ENCODE peak calls at places on chromosomes 16 and 17, in four cellular contexts. B is mesenchymal stem cell, E is trophoblast cell, S is H9. C is an unnamed sample. For H3K79me1, the result is how much of the 10 kb centered on the place peaks cover.

GRCh38 chr17:76554131-76554530 is 14.3 kb downstream of the PRCD start:
- DNase-seq in E (no peak), S (no peak), B (no peak), C (no peak)

GRCh38 chr17:5122586-5123342 is 6.9 kb downstream of the USP6 start:
- DNase-seq in S (peak), E (no peak), B (peak), C (peak)

GRCh38 chr16:56363781-56364565 is 61.4 kb downstream of the AMFR start:
- DNase-seq in E (peak), S (no peak), B (no peak), C (no peak)

GRCh38 chr16:3143598-3144330 is 8.9 kb downstream of the ZNF213 start:
- DNase-seq in B (no peak), E (peak), S (no peak), C (no peak)

GRCh38 chr16:69820926-69821541 is 58.9 kb downstream of the WWP2 start:
- DNase-seq in E (no peak), B (no peak), S (no peak), C (no peak)

GRCh38 chr16:30113031-30113710 is at the start of gene GDPD3:
- DNase-seq in S (peak), E (peak), B (no peak), C (no peak)

GRCh38 chr16:19143241-19143640 is 24.8 kb upstream of the SYT17 start:
- DNase-seq in S (no peak), E (no peak), B (no peak), C (no peak)

GRCh38 chr17:35254107-35254802 is 11.4 kb downstream of the SLFN5 start:
- DNase-seq in E (peak), S (no peak), B (peak), C (no peak)

GRCh38 chr16:1810106-1810505 is 16.5 kb downstream of the HAGH start:
- DNase-seq in B (no peak), E (no peak), S (no peak), C (no peak)

GRCh38 chr17:17575360-17576251 is 15.9 kb downstream of the PEMT start:
- DNase-seq in S (no peak), B (no peak), E (peak), C (no peak)

GRCh38 chr16:68235882-68236803 is at the start of gene ESRP2:
- DNase-seq in E (peak), S (peak), B (no peak), C (no peak)

GRCh38 chr17:81428521-81428920 is 33.3 kb downstream of the BAHCC1 start:
- DNase-seq in B (no peak), S (no peak), E (no peak), C (no peak)
- H4K8ac ChIP-seq in B (no peak), S (no peak), E (no peak), C (no peak)

GRCh38 chr16:49526966-49527365 is 153.4 kb downstream of the C16orf78 start:
- DNase-seq in E (no peak), S (no peak), B (no peak), C (no peak)

GRCh38 chr16:49528564-49529150 is 155.1 kb downstream of the C16orf78 start:
- DNase-seq in B (no peak), E (no peak), S (no peak), C (no peak)

GRCh38 chr16:49529646-49530045 is 156.0 kb downstream of the C16orf78 start:
- DNase-seq in E (no peak), S (no peak), B (no peak), C (no peak)

GRCh38 chr16:49528035-49528434 is 154.4 kb downstream of the C16orf78 start:
- DNase-seq in E (no peak), B (peak), S (no peak), C (no peak)

DNA sequence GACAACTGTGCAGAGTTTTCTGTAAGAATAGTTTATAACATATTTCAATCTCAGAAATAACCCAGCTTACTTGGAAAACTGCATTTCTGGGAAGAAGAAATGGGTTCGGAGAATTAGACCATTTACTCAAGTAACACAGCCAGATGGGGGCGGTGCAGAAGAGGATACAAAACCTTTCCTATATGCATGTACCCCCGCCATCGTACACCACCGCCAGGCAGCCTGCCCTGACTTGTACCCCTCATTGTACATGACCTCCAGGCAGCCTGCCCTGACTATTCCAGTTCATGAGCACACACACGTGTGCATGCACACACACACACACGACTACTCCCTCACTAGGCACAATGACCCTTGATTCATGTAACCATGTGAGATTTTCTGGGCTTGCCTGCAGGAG is 154.0 kb downstream of the C16orf78 start:
- DNase-seq in E (no peak), S (no peak), B (no peak), C (no peak)
- H2BK12ac ChIP-seq in E (no peak), S (no peak), B (peak), C (peak)

GRCh38 chr16:8801686-8802085 is 4.0 kb downstream of the PMM2 start:
- DNase-seq in E (no peak), S (no peak), B (no peak), C (no peak)
- H3K79me1 ChIP-seq in E (under half), S (under half), B (under half), C (under half)

DNA sequence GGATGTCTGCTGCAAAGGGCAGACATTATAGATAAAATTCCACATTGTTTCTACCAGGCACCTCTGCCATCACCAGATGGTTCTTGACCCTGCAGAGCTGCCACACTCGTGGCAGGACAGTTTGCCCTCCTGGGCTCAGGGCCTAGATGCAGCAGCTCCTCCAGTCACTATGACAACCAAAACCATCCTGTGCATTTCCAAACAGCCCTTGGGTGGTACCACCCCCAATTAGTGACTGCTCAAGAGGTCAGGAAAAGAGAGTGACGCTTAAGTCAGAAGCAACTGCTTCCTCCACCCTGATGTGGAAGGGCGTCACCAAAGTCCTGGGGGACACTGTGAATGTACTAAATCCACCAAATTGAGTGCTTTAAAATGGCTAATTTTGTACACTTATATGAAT is 109.2 kb downstream of the C16orf95 start:
- DNase-seq in B (no peak), S (no peak), E (no peak), C (no peak)
- H4K8ac ChIP-seq in B (no peak), S (no peak), E (no peak), C (no peak)

GRCh38 chr16:53849585-53849984 is 145.6 kb downstream of the FTO start:
- DNase-seq in B (no peak), S (no peak), E (no peak), C (no peak)

GRCh38 chr16:53849994-53850393 is 146.0 kb downstream of the FTO start:
- DNase-seq in S (no peak), B (no peak), E (no peak), C (no peak)

GRCh38 chr16:53848950-53849349 is 145.0 kb downstream of the FTO start:
- DNase-seq in S (no peak), E (no peak), B (no peak), C (no peak)

GRCh38 chr16:53855056-53855455 is 151.1 kb downstream of the FTO start:
- DNase-seq in S (no peak), B (no peak), E (no peak), C (no peak)

DNA sequence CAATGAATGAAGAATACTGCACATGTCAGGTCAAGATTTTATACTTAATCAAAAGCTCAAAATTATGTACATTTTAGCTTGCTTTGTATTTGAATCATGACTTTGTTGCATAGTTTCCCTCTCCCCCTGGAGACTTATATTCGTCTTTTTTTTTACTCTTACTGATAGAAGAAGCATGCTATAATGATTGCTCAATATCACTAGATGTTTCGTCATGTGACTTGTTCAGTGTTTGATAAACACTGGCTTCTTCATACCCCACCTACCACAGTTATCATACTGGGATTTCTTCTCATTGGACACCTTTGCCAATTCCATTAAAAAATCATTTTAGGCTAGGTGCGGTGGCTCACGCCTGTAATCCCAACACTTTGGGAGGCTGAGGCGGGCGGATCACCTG is 148.7 kb downstream of the FTO start:
- DNase-seq in B (no peak), E (no peak), S (no peak), C (no peak)
- H2BK12ac ChIP-seq in B (no peak), E (no peak), S (no peak), C (no peak)